ENCODE peak calls at places on chromosomes 3 and 15, in seven cellular contexts. I is AG09319, E is heart right ventricle, S is endodermal cell, A is suprapubic skin, K is fibroblast of mammary gland, U is HFFc6. H is an unnamed sample.

GRCh38 chr15:101167791-101168462 is 83.9 kb downstream of the CHSY1 start:
- DNase-seq in I (no peak), E (peak), S (no peak), A (peak), K (peak), U (peak), H (peak)

GRCh38 chr15:69595009-69595825 is 142.6 kb downstream of the RPLP1 start:
- DNase-seq in I (no peak), E (peak), S (no peak), A (no peak), K (no peak), U (no peak), H (peak)

GRCh38 chr3:111639316-111639715 is 44.2 kb upstream of the ZBED2 start:
- DNase-seq in I (no peak), E (no peak), S (no peak), A (no peak), K (no peak), U (no peak), H (no peak)

GRCh38 chr3:130276203-130276803 is 69.2 kb upstream of the COL6A5 start:
- DNase-seq in I (peak), E (no peak), S (peak), A (no peak), K (peak), U (peak), H (no peak)

GRCh38 chr3:127544151-127544805 is 46.3 kb downstream of the TPRA1 start:
- DNase-seq in I (no peak), E (peak), S (peak), A (no peak), K (peak), U (peak), H (no peak)

GRCh38 chr15:23440596-23440995 is 6.4 kb downstream of the GOLGA6L2 start:
- DNase-seq in I (no peak), E (no peak), S (no peak), A (no peak), K (no peak), U (no peak), H (no peak)

GRCh38 chr3:125115640-125116039 is 59.8 kb upstream of the HEG1 start:
- DNase-seq in I (peak), E (peak), S (no peak), A (peak), K (peak), U (no peak), H (no peak)

GRCh38 chr3:101791778-101792177 is 12.8 kb downstream of the NXPE3 start:
- DNase-seq in I (no peak), E (no peak), S (no peak), A (no peak), K (no peak), U (no peak), H (no peak)

GRCh38 chr3:37863552-37863865 is 1.8 kb downstream of the CTDSPL start:
- DNase-seq in I (no peak), E (no peak), S (no peak), A (no peak), K (no peak), U (no peak), H (no peak)

GRCh38 chr15:38610748-38611147 is 46.1 kb upstream of the RASGRP1 start:
- DNase-seq in I (no peak), E (no peak), S (no peak), A (no peak), K (no peak), U (no peak), H (no peak)

GRCh38 chr3:194170793-194171192 is 34.8 kb downstream of the HES1 start:
- DNase-seq in I (no peak), E (no peak), S (no peak), A (no peak), K (no peak), U (no peak), H (no peak)

GRCh38 chr3:127077068-127077467 is 94.2 kb downstream of the PLXNA1 start:
- DNase-seq in I (no peak), E (no peak), S (no peak), A (peak), K (no peak), U (no peak), H (no peak)

GRCh38 chr3:123489400-123490004 is 40.6 kb upstream of the ADCY5 start:
- DNase-seq in I (peak), E (peak), S (peak), A (no peak), K (peak), U (peak), H (no peak)

GRCh38 chr3:164620423-164620822 is 457.9 kb downstream of the SI start:
- DNase-seq in I (no peak), E (no peak), S (no peak), A (no peak), K (peak), U (no peak), H (no peak)

GRCh38 chr3:127691494-127691893 is 18.7 kb downstream of the ABTB1 start:
- DNase-seq in I (no peak), E (no peak), S (no peak), A (no peak), K (no peak), U (no peak), H (no peak)

GRCh38 chr3:150754896-150755295 is 8.1 kb downstream of the SIAH2 start:
- DNase-seq in I (no peak), E (no peak), S (no peak), A (no peak), K (no peak), U (no peak), H (no peak)

GRCh38 chr15:85445361-85445760 is 65.0 kb downstream of the AKAP13 start:
- DNase-seq in I (no peak), E (no peak), S (no peak), A (no peak), K (no peak), U (no peak), H (no peak)

GRCh38 chr15:42131826-42132806 is 24.3 kb downstream of the PLA2G4F start:
- DNase-seq in I (no peak), E (no peak), S (peak), A (peak), K (no peak), U (no peak), H (no peak)

GRCh38 chr3:113985526-113985925 is 37.7 kb downstream of the ZDHHC23 start:
- DNase-seq in I (no peak), E (no peak), S (no peak), A (no peak), K (no peak), U (no peak), H (no peak)

GRCh38 chr3:196202516-196202970 is 8.7 kb downstream of the ZDHHC19 start:
- DNase-seq in I (no peak), E (no peak), S (no peak), A (no peak), K (peak), U (peak), H (no peak)

GRCh38 chr3:66372681-66373350 is 128.0 kb downstream of the LRIG1 start:
- DNase-seq in I (no peak), E (peak), S (peak), A (no peak), K (no peak), U (no peak), H (no peak)
- TF ChIP-seq CTCF in I (peak), E (peak), S (peak), A (no peak), K (no peak), U (peak), H (no peak)

GRCh38 chr3:52054689-52055511 is 1.5 kb downstream of the DUSP7 start:
- DNase-seq in I (no peak), E (peak), S (peak), A (no peak), K (no peak), U (no peak), H (no peak)
- TF ChIP-seq CTCF in I (peak), E (peak), S (peak), A (no peak), K (peak), U (peak), H (no peak)

GRCh38 chr15:52567886-52568568 is 803 bp downstream of the ARPP19 start:
- DNase-seq in I (no peak), E (peak), S (peak), A (no peak), K (peak), U (no peak), H (peak)
- TF ChIP-seq CTCF in I (no peak), E (no peak), S (no peak), A (no peak), K (no peak), U (no peak), H (no peak)

DNA sequence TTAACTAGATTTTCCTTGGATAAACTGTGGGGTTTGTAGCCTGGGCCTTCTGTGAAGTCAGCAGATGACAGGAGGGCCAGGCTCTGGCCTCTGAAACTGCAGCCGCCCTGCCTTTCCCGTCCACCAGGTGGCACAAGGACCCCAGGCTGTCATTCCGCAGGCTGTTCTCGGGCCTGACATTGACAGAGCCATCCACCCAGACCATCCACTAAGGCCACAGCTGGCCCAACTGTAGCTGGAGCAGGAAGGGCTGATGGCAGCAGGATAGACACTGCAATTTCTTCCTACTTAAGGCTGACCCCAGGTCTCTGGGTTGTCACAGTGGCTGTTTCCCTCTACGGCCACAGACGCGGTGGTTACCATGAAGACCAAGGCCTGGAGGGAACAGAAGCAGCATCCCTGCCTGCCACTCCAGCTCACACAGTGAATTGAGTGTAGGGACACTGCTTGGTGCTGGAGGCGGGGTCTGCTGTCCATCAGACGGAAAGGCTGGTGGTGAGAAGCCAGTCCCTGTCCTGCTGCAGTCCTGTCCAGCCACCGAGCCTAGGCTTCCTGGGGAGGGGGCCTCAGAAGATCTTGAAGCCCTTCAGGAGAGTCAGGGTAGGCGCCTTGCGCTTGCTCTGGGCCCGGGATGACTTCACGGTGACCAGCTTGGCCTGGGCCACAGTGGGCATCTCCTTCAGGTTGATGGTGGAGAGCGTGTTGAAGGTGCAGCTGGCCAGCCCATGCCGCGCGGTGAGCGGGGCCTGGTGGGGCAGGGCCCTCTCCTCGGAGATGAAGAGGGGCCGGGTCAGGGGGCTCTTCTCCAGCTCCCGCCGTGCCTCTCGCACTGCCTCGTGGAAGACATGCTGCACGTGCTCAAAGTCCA is 9.4 kb downstream of the SLC51B start:
- DNase-seq in I (no peak), E (peak), S (peak), A (no peak), K (peak), U (peak), H (no peak)
- TF ChIP-seq CTCF in I (peak), E (peak), S (peak), A (peak), K (peak), U (peak), H (peak)

DNA sequence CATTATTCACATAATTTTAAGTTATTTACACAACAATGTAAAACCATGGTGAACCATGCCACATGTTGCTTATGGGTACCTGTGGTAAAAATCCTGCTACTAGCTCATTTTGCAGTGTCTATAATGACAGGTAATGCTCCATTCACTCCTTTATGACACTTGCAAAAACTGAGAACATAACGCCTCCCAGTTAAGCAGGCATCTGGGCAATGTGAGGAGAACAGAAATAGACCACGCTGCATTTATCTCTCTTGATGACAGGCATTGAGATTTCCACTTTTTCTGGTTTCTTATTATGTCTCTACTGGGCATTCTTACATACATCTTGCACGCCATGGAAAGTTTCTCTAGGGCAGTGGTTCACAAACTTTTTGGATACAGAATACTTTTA is 10.1 kb downstream of the CCRL2 start:
- DNase-seq in I (no peak), E (no peak), S (no peak), A (no peak), K (no peak), U (no peak), H (no peak)
- TF ChIP-seq CTCF in I (no peak), E (no peak), S (no peak), A (no peak), K (no peak), U (no peak), H (no peak)

GRCh38 chr3:189272500-189273119 is 100.8 kb downstream of the TPRG1 start:
- DNase-seq in I (no peak), E (no peak), S (no peak), A (no peak), K (no peak), U (no peak), H (no peak)
- TF ChIP-seq CTCF in I (peak), E (peak), S (peak), A (no peak), K (peak), U (peak), H (peak)